ENCODE peak calls at places on chromosomes 2 and 18, in eight cellular contexts. F is G401; X is activated T-helper 1 cell treated with Interleukin-2 at 50 U/mL for 16 hours; B is stimulated activated CD4-positive, alpha-beta T cell treated with anti-CD3 and anti-CD28 coated beads, Interleukin-2, amount 100 ng/mL, for 24 hours; G is AG04450; O is right cardiac atrium; H is transverse colon; W is DMS53. M is an unnamed sample.

GRCh38 chr2:109130726-109130995 is 1.7 kb downstream of the SH3RF3 start:
- DNase-seq in F (no peak), X (no peak), B (no peak), G (no peak), O (no peak), H (no peak), W (no peak), M (no peak)

GRCh38 chr2:48578313-48578712 is 39.3 kb upstream of the GTF2A1L start:
- DNase-seq in F (no peak), X (no peak), B (no peak), G (no peak), O (no peak), H (no peak), W (no peak), M (no peak)

GRCh38 chr18:36813753-36814130 is 15.1 kb downstream of the TPGS2 start:
- DNase-seq in F (no peak), X (no peak), B (no peak), G (no peak), O (no peak), H (no peak), W (no peak), M (no peak)

GRCh38 chr2:56299166-56299806 is 115.5 kb downstream of the CCDC85A start:
- DNase-seq in F (peak; percentile 34), X (no peak), B (no peak), G (no peak), O (no peak), H (no peak), W (no peak), M (no peak)

GRCh38 chr2:129187379-129187778 is 792.1 kb upstream of the RAB6C start:
- DNase-seq in F (no peak), X (no peak), B (no peak), G (no peak), O (no peak), H (no peak), W (no peak), M (no peak)

GRCh38 chr2:54103454-54104314 is 11.7 kb upstream of the ACYP2 start:
- DNase-seq in F (no peak), X (peak; percentile 20), B (no peak), G (no peak), O (peak; percentile 53), H (peak; percentile 44), W (peak; percentile 81), M (no peak)

GRCh38 chr2:231716641-231717280 is 8.4 kb downstream of the PTMA start:
- DNase-seq in F (no peak), X (no peak), B (no peak), G (no peak), O (no peak), H (no peak), W (no peak), M (no peak)

GRCh38 chr2:221104391-221104811 is 467.7 kb downstream of the EPHA4 start:
- DNase-seq in F (peak; percentile 74), X (no peak), B (no peak), G (no peak), O (peak; percentile 93), H (no peak), W (peak; percentile 73), M (peak; percentile 30)

GRCh38 chr2:105510761-105511669 is 112.2 kb upstream of the FHL2 start:
- DNase-seq in F (no peak), X (no peak), B (no peak), G (no peak), O (no peak), H (no peak), W (peak; percentile 80), M (no peak)

GRCh38 chr18:51137891-51138290 is 59.6 kb downstream of the MEX3C start:
- DNase-seq in F (no peak), X (no peak), B (no peak), G (no peak), O (no peak), H (no peak), W (no peak), M (no peak)

GRCh38 chr2:60440080-60440753 is 113.2 kb downstream of the BCL11A start:
- DNase-seq in F (no peak), X (no peak), B (no peak), G (no peak), O (no peak), H (no peak), W (no peak), M (no peak)